ENCODE peak calls at places on chromosomes 7 and 10, in nine cellular contexts. Z is GF-D8; I is Calu3; D is GM12865; H is activated CD4-positive, alpha-beta T cell treated with anti-CD3 and anti-CD28 coated beads for 1 hour; R is astrocyte of the spinal cord; N is HFFc6; Y is GM23248; U is heart right ventricle. X is an unnamed sample.

GRCh38 chr7:92360387-92360786 is 86.9 kb upstream of the GATAD1 start:
- DNase-seq in Z (no peak), I (no peak), D (no peak), H (no peak), R (no peak), N (peak; percentile 43), Y (peak; percentile 35), U (no peak), X (no peak)

GRCh38 chr10:33199731-33200130 is 134.7 kb downstream of the NRP1 start:
- DNase-seq in Z (no peak), I (no peak), D (no peak), H (no peak), R (no peak), N (peak; percentile 43), Y (no peak), U (no peak), X (no peak)

GRCh38 chr7:33886100-33886623 is 19.2 kb upstream of the BMPER start:
- DNase-seq in Z (no peak), I (peak; percentile 41), D (no peak), H (no peak), R (no peak), N (peak; percentile 31), Y (peak; percentile 42), U (no peak), X (no peak)

GRCh38 chr10:47029181-47029971 is 118.1 kb downstream of the PTPN20 start:
- DNase-seq in Z (no peak), I (no peak), D (no peak), H (no peak), R (no peak), N (no peak), Y (peak; percentile 29), U (no peak), X (no peak)

GRCh38 chr7:130814753-130815152 is 80.7 kb upstream of the KLF14 start:
- DNase-seq in Z (no peak), I (peak; percentile 26), D (peak; percentile 7), H (no peak), R (peak; percentile 46), N (peak; percentile 49), Y (peak; percentile 70), U (no peak), X (no peak)

GRCh38 chr7:18019562-18019961 is 8.1 kb downstream of the PRPS1L1 start:
- DNase-seq in Z (no peak), I (no peak), D (no peak), H (no peak), R (peak; percentile 61), N (peak; percentile 31), Y (peak; percentile 80), U (no peak), X (no peak)

GRCh38 chr7:40782836-40783235 is 648.0 kb downstream of the SUGCT start:
- DNase-seq in Z (no peak), I (no peak), D (no peak), H (no peak), R (peak; percentile 16), N (no peak), Y (peak; percentile 22), U (no peak), X (no peak)

GRCh38 chr10:113232928-113233511 is 283.0 kb downstream of the TCF7L2 start:
- DNase-seq in Z (no peak), I (no peak), D (peak; percentile 43), H (no peak), R (no peak), N (no peak), Y (no peak), U (no peak), X (no peak)

GRCh38 chr7:30926323-30926722 is 14.7 kb downstream of the AQP1 start:
- DNase-seq in Z (no peak), I (no peak), D (no peak), H (no peak), R (no peak), N (no peak), Y (no peak), U (no peak), X (no peak)

GRCh38 chr7:83427929-83428328 is 221.0 kb downstream of the SEMA3E start:
- DNase-seq in Z (no peak), I (no peak), D (no peak), H (no peak), R (peak; percentile 74), N (no peak), Y (no peak), U (no peak), X (no peak)

GRCh38 chr10:130377986-130378545 is 241.9 kb downstream of the GLRX3 start:
- DNase-seq in Z (no peak), I (no peak), D (no peak), H (no peak), R (no peak), N (no peak), Y (no peak), U (no peak), X (no peak)

GRCh38 chr10:95513941-95514392 is 47.2 kb downstream of the SORBS1 start:
- DNase-seq in Z (no peak), I (peak; percentile 17), D (peak; percentile 13), H (no peak), R (peak; percentile 68), N (peak; percentile 38), Y (peak; percentile 88), U (peak; percentile 51), X (no peak)

GRCh38 chr7:105910172-105910571 is 33.8 kb upstream of the ATXN7L1 start:
- DNase-seq in Z (no peak), I (no peak), D (no peak), H (no peak), R (no peak), N (no peak), Y (no peak), U (no peak), X (no peak)

GRCh38 chr7:50769160-50769484 is 13.6 kb downstream of the GRB10 start:
- DNase-seq in Z (no peak), I (no peak), D (no peak), H (no peak), R (no peak), N (no peak), Y (no peak), U (no peak), X (no peak)

GRCh38 chr7:79872171-79872570 is 262.5 kb upstream of the GNAI1 start:
- DNase-seq in Z (no peak), I (no peak), D (no peak), H (no peak), R (no peak), N (no peak), Y (no peak), U (no peak), X (no peak)

GRCh38 chr7:152588350-152588749 is 87.6 kb downstream of the XRCC2 start:
- DNase-seq in Z (no peak), I (peak; percentile 56), D (no peak), H (no peak), R (peak; percentile 9), N (peak; percentile 63), Y (peak; percentile 79), U (no peak), X (no peak)

GRCh38 chr7:106057962-106058901 is 53.9 kb downstream of the SYPL1 start:
- DNase-seq in Z (no peak), I (peak; percentile 69), D (peak; percentile 90), H (no peak), R (no peak), N (no peak), Y (peak; percentile 30), U (no peak), X (no peak)

GRCh38 chr10:70315815-70316214 is 32.0 kb upstream of the NPFFR1 start:
- DNase-seq in Z (no peak), I (no peak), D (no peak), H (no peak), R (no peak), N (no peak), Y (no peak), U (no peak), X (no peak)